ENCODE peak calls at places on chromosome 13, in four cellular contexts. Z, Y, U and T are unnamed samples.
A peak's percentile ranks its signal among the peaks of the same experiment; 100 is the strongest.

GRCh38 chr13:26062853-26063444 is 11.1 kb upstream of the SHISA2 start:
- DNase-seq in Y (peak; percentile 31), U (peak; percentile 59), Z (no peak), T (peak; percentile 23)

GRCh38 chr13:45695198-45695730 is 6.9 kb upstream of the CBY2 start:
- DNase-seq in U (no peak), Z (no peak), Y (no peak), T (peak; percentile 76)

GRCh38 chr13:43072394-43072793 is 49.0 kb downstream of the DNAJC15 start:
- DNase-seq in Z (no peak), Y (no peak), U (no peak), T (no peak)

GRCh38 chr13:25170554-25171107 is 1.5 kb downstream of the AMER2 start:
- DNase-seq in Z (no peak), U (no peak), Y (no peak), T (no peak)

GRCh38 chr13:21638319-21639282 is 32.3 kb upstream of the FGF9 start:
- DNase-seq in Z (peak; percentile 20), U (no peak), Y (no peak), T (no peak)

GRCh38 chr13:24178847-24179845 is 18.6 kb downstream of the SPATA13 start:
- DNase-seq in U (no peak), Z (no peak), Y (no peak), T (no peak)

GRCh38 chr13:112960671-112961070 is 8.3 kb upstream of the MCF2L start:
- DNase-seq in Y (no peak), Z (no peak), U (no peak), T (no peak)

GRCh38 chr13:26019881-26020535 is 31.8 kb downstream of the SHISA2 start:
- DNase-seq in Y (no peak), Z (no peak), U (no peak), T (no peak)

GRCh38 chr13:51297556-51297955 is 41.9 kb upstream of the SERPINE3 start:
- DNase-seq in Z (no peak), U (no peak), Y (no peak), T (no peak)

GRCh38 chr13:106029901-106030300 is 505.6 kb downstream of the EFNB2 start:
- DNase-seq in Z (no peak), U (no peak), Y (no peak), T (no peak)
- TF ChIP-seq REST in Z (no peak), U (no peak), Y (no peak), T (no peak)

DNA sequence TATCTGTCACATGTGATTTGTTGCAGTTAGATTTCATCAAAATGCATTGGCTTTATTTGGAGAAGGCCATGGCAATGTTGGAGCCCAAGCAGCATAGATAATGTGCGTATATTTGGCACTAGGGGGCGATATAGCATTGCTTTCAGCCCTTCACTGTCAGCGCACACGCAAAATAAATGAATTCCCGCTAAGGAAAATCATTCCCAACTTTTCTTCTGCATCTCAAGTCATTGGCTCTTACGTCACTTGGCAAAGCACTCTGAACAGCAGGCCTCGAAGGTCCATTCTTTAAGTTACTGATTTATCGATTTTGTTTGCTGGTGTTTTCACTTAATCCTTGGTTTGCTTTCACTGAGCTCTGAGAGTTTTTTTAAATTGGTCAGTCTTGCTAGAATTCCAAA is 97.9 kb upstream of the IPO5 start:
- DNase-seq in Z (peak; percentile 39), Y (peak; percentile 58), U (peak; percentile 55), T (peak; percentile 15)
- TF ChIP-seq POLR2AphosphoS5 in Z (no peak), Y (no peak), U (no peak), T (no peak)

DNA sequence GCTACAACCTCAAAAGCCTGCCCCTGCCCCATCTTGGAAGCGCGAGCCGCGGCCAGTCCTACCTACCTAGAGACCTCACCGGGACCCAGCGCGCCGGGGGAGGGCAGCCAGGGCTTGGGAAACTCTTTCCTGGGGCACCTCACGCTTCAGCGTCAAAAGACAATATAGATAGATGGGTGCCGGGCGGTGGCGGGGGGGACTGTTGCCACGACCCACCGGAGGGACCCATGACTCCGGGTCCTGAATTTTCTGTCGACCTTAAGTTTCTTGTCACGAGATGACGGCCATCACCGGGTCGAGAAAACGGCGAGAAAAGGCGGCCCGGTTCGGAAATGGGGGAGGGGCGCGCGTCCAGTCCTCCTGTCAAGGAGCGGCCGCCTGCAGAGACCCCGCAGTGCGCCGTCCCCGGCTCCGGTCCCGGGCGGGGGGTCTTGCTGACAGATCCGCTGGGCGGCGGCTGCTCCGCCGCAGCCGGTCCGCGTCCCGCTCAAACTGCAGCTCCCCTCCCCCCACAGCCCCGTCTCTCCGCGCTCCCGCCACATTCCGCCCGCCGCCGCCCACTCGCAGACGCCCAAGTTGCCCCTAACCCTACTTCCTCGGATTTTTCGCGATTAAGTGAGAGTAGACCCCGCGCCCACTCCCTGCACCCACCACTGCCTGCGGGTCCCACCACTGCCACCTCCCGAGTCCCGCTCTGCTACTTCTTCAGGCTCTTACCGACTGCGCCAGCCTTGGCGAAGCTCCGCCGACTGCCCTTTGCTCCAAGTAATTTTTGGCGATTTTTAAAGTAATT is 66.1 kb downstream of the KCNRG start:
- DNase-seq in Z (peak; percentile 47), U (no peak), Y (no peak), T (peak; percentile 55)
- TF ChIP-seq CTCF in Z (no peak), U (peak; percentile 19), Y (no peak), T (no peak)

GRCh38 chr13:19604306-19604705 is 29.2 kb upstream of the MPHOSPH8 start:
- DNase-seq in Z (no peak), U (peak; percentile 86), Y (no peak), T (no peak)

GRCh38 chr13:19606737-19607136 is 26.7 kb upstream of the MPHOSPH8 start:
- DNase-seq in Y (no peak), U (no peak), Z (no peak), T (no peak)

GRCh38 chr13:19606152-19606551 is 27.3 kb upstream of the MPHOSPH8 start:
- DNase-seq in Y (no peak), Z (no peak), U (no peak), T (no peak)

GRCh38 chr13:19607523-19608078 is 25.9 kb upstream of the MPHOSPH8 start:
- DNase-seq in Y (no peak), Z (no peak), U (no peak), T (no peak)

DNA sequence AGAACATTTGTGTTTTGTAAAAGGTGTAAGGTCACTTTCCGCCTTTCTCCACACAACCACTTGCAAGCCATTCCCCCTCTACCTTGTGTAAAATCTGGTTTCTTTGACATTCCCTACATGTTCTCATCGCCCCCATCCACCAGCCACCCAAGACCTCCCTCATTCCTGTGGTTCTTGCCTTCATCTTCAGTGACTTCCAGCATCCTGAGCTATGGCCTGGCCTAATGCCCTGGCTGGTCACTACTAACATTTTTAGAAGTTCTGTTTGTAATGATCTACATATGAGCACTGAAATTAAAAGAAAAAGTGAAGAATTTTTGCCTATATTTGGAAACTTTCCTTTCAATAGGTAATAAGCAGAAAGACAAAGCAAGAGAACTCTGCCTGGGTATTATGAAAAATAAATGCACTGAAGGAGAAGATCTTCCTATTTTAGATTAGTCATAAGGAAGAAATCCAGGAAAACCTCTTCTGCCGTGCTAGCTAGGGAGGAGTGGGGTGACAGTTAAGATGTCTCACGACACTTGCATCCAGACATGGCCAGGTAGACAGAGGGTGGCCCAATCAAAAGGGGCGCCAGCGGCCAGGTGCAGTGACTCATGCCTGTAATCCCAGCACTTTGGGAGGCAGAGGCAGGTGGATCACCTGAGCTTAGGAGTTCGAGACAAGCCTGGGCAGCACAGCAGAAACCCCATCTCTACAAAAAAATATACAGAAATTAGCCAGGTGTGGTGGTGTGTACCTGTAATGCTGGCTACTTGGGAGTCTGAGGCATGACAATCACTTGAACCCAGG is 28.1 kb upstream of the MPHOSPH8 start:
- DNase-seq in U (no peak), Z (no peak), Y (peak; percentile 40), T (no peak)
- TF ChIP-seq REST in U (no peak), Z (no peak), Y (no peak), T (no peak)

GRCh38 chr13:94749162-94749561 is 36.8 kb upstream of the SOX21 start:
- DNase-seq in Y (no peak), U (no peak), Z (no peak), T (no peak)
- TF ChIP-seq POLR2AphosphoS5 in Y (no peak), U (no peak), Z (no peak), T (no peak)

GRCh38 chr13:20136781-20137703 is 23.8 kb downstream of the GJA3 start:
- DNase-seq in Z (peak; percentile 54), Y (no peak), U (peak; percentile 37), T (peak; percentile 40)
- TF ChIP-seq CTCF in Z (peak; percentile 59), Y (no peak), U (peak; percentile 89), T (peak; percentile 10)

DNA sequence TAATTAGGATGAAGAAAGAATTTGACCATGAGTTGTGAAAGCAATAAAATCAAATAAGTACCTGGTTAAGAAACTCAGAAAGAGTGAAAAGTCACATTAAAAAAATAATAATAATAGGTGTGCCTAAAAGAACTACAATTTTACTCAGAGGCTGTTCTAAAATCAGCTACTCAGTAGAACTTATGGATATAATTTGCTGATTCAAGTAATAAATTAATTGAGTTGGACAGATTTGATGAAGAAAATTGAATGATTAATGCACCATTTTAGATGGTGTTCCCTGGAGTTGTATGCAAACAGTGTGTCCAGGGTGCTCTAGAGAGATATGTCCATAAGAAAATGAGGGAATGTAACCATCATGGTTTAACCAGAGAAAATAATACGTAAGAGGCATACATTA is 2852.5 kb downstream of the PCDH9 start:
- DNase-seq in Z (no peak), Y (no peak), U (no peak), T (no peak)
- TF ChIP-seq REST in Z (no peak), Y (no peak), U (no peak), T (no peak)

GRCh38 chr13:48506092-48506701 is 26.7 kb downstream of the RCBTB2 start:
- DNase-seq in Y (no peak), U (no peak), Z (no peak), T (no peak)

GRCh38 chr13:48504606-48505369 is 28.1 kb downstream of the RCBTB2 start:
- DNase-seq in Z (no peak), Y (no peak), U (no peak), T (peak; percentile 38)

GRCh38 chr13:48508001-48508400 is 24.9 kb downstream of the RCBTB2 start:
- DNase-seq in Z (no peak), Y (no peak), U (no peak), T (no peak)

GRCh38 chr13:48505597-48506091 is 27.2 kb downstream of the RCBTB2 start:
- DNase-seq in U (no peak), Z (no peak), Y (no peak), T (peak; percentile 90)

DNA sequence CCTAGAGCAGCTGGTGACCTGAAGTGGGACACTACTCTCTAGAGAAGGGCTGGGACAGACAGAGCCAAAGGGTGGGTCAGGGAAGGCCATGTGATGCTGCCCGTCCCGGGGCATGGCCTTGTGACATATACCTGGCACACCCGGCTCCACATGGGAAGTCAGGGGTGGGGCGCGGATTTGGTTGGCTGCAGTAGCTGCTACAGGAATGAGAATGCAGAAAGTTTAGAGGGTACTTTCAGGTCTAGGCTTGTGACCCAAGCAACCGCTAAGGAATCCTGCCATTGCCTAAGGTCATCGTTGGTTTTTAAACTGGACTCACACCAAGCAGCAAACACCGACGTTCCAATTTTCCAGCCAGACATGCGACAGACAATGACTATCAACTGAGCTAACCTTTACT is 25.9 kb downstream of the RCBTB2 start:
- DNase-seq in Y (no peak), Z (no peak), U (no peak), T (no peak)
- TF ChIP-seq POLR2AphosphoS5 in Y (no peak), Z (no peak), U (no peak), T (no peak)